ENCODE peak calls at places on chromosomes 1 and 21, in seven cellular contexts. Z, T, G, F, U, C and Q are unnamed samples.

GRCh38 chr1:201502511-201502857 is 4.4 kb downstream of the CSRP1 start:
- DNase-seq in Z (no peak), T (no peak), G (no peak), F (no peak), U (no peak), C (no peak), Q (no peak)

GRCh38 chr1:156797212-156797871 is 19.3 kb downstream of the SH2D2A start:
- DNase-seq in Z (no peak), T (peak), G (peak), F (no peak), U (no peak), C (peak), Q (no peak)

GRCh38 chr1:218585565-218586184 is 240.5 kb downstream of the TGFB2 start:
- DNase-seq in Z (peak), T (peak), G (no peak), F (no peak), U (peak), C (no peak), Q (no peak)

GRCh38 chr1:39845569-39846566 is 37.4 kb downstream of the TRIT1 start:
- DNase-seq in Z (peak), T (peak), G (peak), F (peak), U (peak), C (peak), Q (peak)

GRCh38 chr1:12157366-12158231 is 9.2 kb upstream of the TNFRSF1B start:
- DNase-seq in Z (no peak), T (no peak), G (no peak), F (no peak), U (no peak), C (no peak), Q (peak)

GRCh38 chr1:245986404-245987221 is 520.5 kb downstream of the SMYD3 start:
- DNase-seq in Z (no peak), T (peak), G (no peak), F (no peak), U (peak), C (no peak), Q (no peak)

GRCh38 chr1:179807691-179808485 is 64.8 kb downstream of the FAM163A start:
- DNase-seq in Z (no peak), T (peak), G (no peak), F (no peak), U (no peak), C (no peak), Q (no peak)

GRCh38 chr1:111745670-111746613 is 6.7 kb upstream of the INKA2 start:
- DNase-seq in Z (no peak), T (no peak), G (no peak), F (no peak), U (no peak), C (peak), Q (no peak)

GRCh38 chr21:44064852-44065403 is 42.3 kb upstream of the PWP2 start:
- DNase-seq in Z (no peak), T (no peak), G (no peak), F (no peak), U (no peak), C (no peak), Q (no peak)

GRCh38 chr1:217052196-217052595 is 329.0 kb upstream of the ESRRG start:
- DNase-seq in Z (no peak), T (no peak), G (no peak), F (no peak), U (no peak), C (no peak), Q (no peak)

GRCh38 chr1:32733573-32734321 is 31.2 kb upstream of the SYNC start:
- DNase-seq in Z (no peak), T (no peak), G (no peak), F (no peak), U (no peak), C (no peak), Q (no peak)

GRCh38 chr1:200154069-200154767 is 126.7 kb downstream of the NR5A2 start:
- DNase-seq in Z (no peak), T (peak), G (peak), F (peak), U (no peak), C (peak), Q (no peak)

GRCh38 chr1:14538335-14538734 is 60.1 kb upstream of the KAZN start:
- DNase-seq in Z (no peak), T (no peak), G (no peak), F (no peak), U (no peak), C (no peak), Q (no peak)

GRCh38 chr1:228082975-228083870 is 715 bp downstream of the ARF1 start:
- DNase-seq in Z (peak), T (no peak), G (no peak), F (no peak), U (no peak), C (no peak), Q (peak)

GRCh38 chr1:56301791-56302190 is 277.6 kb downstream of the PLPP3 start:
- DNase-seq in Z (no peak), T (peak), G (no peak), F (no peak), U (peak), C (no peak), Q (no peak)

GRCh38 chr1:159408862-159409400 is 23.1 kb upstream of the OR10J4 start:
- DNase-seq in Z (no peak), T (peak), G (no peak), F (no peak), U (no peak), C (no peak), Q (no peak)

GRCh38 chr1:232432313-232432712 is 197.6 kb downstream of the SIPA1L2 start:
- DNase-seq in Z (no peak), T (no peak), G (no peak), F (no peak), U (no peak), C (no peak), Q (no peak)

GRCh38 chr1:108897865-108898720 is 21.3 kb downstream of the GPSM2 start:
- DNase-seq in Z (no peak), T (peak), G (no peak), F (no peak), U (peak), C (no peak), Q (no peak)

GRCh38 chr1:91510754-91511153 is 10.1 kb downstream of the CDC7 start:
- DNase-seq in Z (no peak), T (no peak), G (no peak), F (no peak), U (no peak), C (no peak), Q (no peak)

GRCh38 chr1:243234978-243235657 is 20.0 kb downstream of the CEP170 start:
- DNase-seq in Z (no peak), T (peak), G (no peak), F (no peak), U (peak), C (no peak), Q (no peak)

GRCh38 chr1:9326596-9326995 is 33.9 kb downstream of the SPSB1 start:
- DNase-seq in Z (no peak), T (peak), G (no peak), F (no peak), U (peak), C (no peak), Q (no peak)

GRCh38 chr1:192797845-192798244 is 11.0 kb upstream of the RGS2 start:
- DNase-seq in Z (no peak), T (no peak), G (no peak), F (no peak), U (no peak), C (no peak), Q (peak)

GRCh38 chr1:194846488-194846887 is 1660.1 kb upstream of the B3GALT2 start:
- DNase-seq in Z (no peak), T (no peak), G (no peak), F (no peak), U (no peak), C (no peak), Q (no peak)

GRCh38 chr1:221728037-221728505 is 13.8 kb downstream of the DUSP10 start:
- DNase-seq in Z (no peak), T (no peak), G (no peak), F (no peak), U (no peak), C (no peak), Q (no peak)

GRCh38 chr1:246275036-246275435 is 232.0 kb downstream of the SMYD3 start:
- DNase-seq in Z (no peak), T (no peak), G (no peak), F (no peak), U (no peak), C (no peak), Q (no peak)

GRCh38 chr1:115258302-115258866 is 79.7 kb downstream of the NGF start:
- DNase-seq in Z (no peak), T (peak), G (no peak), F (no peak), U (peak), C (no peak), Q (no peak)

GRCh38 chr1:101120868-101121267 is 95.3 kb upstream of the DPH5 start:
- DNase-seq in Z (no peak), T (no peak), G (no peak), F (no peak), U (no peak), C (no peak), Q (no peak)

GRCh38 chr1:41718444-41719028 is 200.2 kb downstream of the HIVEP3 start:
- DNase-seq in Z (peak), T (no peak), G (no peak), F (no peak), U (no peak), C (no peak), Q (no peak)

GRCh38 chr1:109897244-109897955 is 13.2 kb upstream of the CSF1 start:
- DNase-seq in Z (no peak), T (no peak), G (no peak), F (no peak), U (no peak), C (no peak), Q (no peak)

GRCh38 chr1:89781494-89782126 is 39.2 kb upstream of the LRRC8D start:
- DNase-seq in Z (no peak), T (peak), G (no peak), F (peak), U (no peak), C (peak), Q (no peak)

GRCh38 chr1:53460211-53460634 is 1.0 kb downstream of the DMRTB1 start:
- DNase-seq in Z (no peak), T (no peak), G (no peak), F (no peak), U (no peak), C (no peak), Q (no peak)

GRCh38 chr1:31790140-31790539 is 25.7 kb downstream of the SPOCD1 start:
- DNase-seq in Z (no peak), T (no peak), G (no peak), F (no peak), U (no peak), C (no peak), Q (no peak)

GRCh38 chr1:5722635-5723157 is 269.5 kb downstream of the NPHP4 start:
- DNase-seq in Z (no peak), T (no peak), G (no peak), F (no peak), U (no peak), C (no peak), Q (peak)

GRCh38 chr1:2611034-2611501 is 21.7 kb downstream of the MMEL1 start:
- DNase-seq in Z (no peak), T (peak), G (no peak), F (no peak), U (no peak), C (no peak), Q (peak)

GRCh38 chr1:1085171-1085841 is 11.2 kb upstream of the RNF223 start:
- DNase-seq in Z (peak), T (no peak), G (no peak), F (no peak), U (no peak), C (no peak), Q (no peak)

GRCh38 chr21:43188712-43189151 is 19.9 kb downstream of the CRYAA start:
- DNase-seq in Z (peak), T (no peak), G (no peak), F (no peak), U (no peak), C (peak), Q (peak)

GRCh38 chr1:158026641-158027040 is 33.2 kb downstream of the KIRREL1 start:
- DNase-seq in Z (no peak), T (no peak), G (no peak), F (no peak), U (no peak), C (no peak), Q (no peak)